ENCODE peak calls at places on chromosomes 12 and 14, in eight cellular contexts. One of them, this sample, is unnamed. For H3K9me3, the result is how much of the 10 kb centered on the place peaks cover.

GRCh38 chr14:75476274-75476995 is 45.8 kb upstream of the BATF start:
- DNase-seq in CD4-positive, alpha-beta T cell: no peak
- DNase-seq in esophagus squamous epithelium: no peak
- DNase-seq in H9: peak
- DNase-seq in adrenal gland: no peak
- DNase-seq in CD8-positive, alpha-beta T cell: no peak
- DNase-seq in small intestine: peak
- DNase-seq in PC-9: no peak
- DNase-seq in this sample: no peak

GRCh38 chr14:50260511-50260910 is 29.1 kb upstream of the SOS2 start:
- DNase-seq in CD4-positive, alpha-beta T cell: no peak
- DNase-seq in esophagus squamous epithelium: no peak
- DNase-seq in H9: no peak
- DNase-seq in adrenal gland: no peak
- DNase-seq in CD8-positive, alpha-beta T cell: no peak
- DNase-seq in small intestine: peak
- DNase-seq in PC-9: no peak
- DNase-seq in this sample: no peak

GRCh38 chr14:100578552-100578951 is 8.7 kb downstream of the BEGAIN start:
- DNase-seq in CD4-positive, alpha-beta T cell: no peak
- DNase-seq in esophagus squamous epithelium: no peak
- DNase-seq in H9: no peak
- DNase-seq in adrenal gland: no peak
- DNase-seq in CD8-positive, alpha-beta T cell: no peak
- DNase-seq in small intestine: no peak
- DNase-seq in PC-9: no peak
- DNase-seq in this sample: no peak

GRCh38 chr12:26643532-26644315 is 189.3 kb downstream of the ITPR2 start:
- DNase-seq in CD4-positive, alpha-beta T cell: no peak
- DNase-seq in esophagus squamous epithelium: no peak
- DNase-seq in H9: peak
- DNase-seq in adrenal gland: no peak
- DNase-seq in CD8-positive, alpha-beta T cell: no peak
- DNase-seq in small intestine: no peak
- DNase-seq in PC-9: no peak
- DNase-seq in this sample: no peak

GRCh38 chr12:15356831-15357456 is 34.6 kb downstream of the PTPRO start:
- DNase-seq in CD4-positive, alpha-beta T cell: no peak
- DNase-seq in esophagus squamous epithelium: no peak
- DNase-seq in H9: no peak
- DNase-seq in adrenal gland: no peak
- DNase-seq in CD8-positive, alpha-beta T cell: no peak
- DNase-seq in small intestine: no peak
- DNase-seq in PC-9: no peak
- DNase-seq in this sample: no peak

GRCh38 chr12:4164591-4165558 is 108.7 kb upstream of the CCND2 start:
- DNase-seq in CD4-positive, alpha-beta T cell: peak
- DNase-seq in esophagus squamous epithelium: no peak
- DNase-seq in H9: peak
- DNase-seq in adrenal gland: peak
- DNase-seq in CD8-positive, alpha-beta T cell: peak
- DNase-seq in small intestine: peak
- DNase-seq in PC-9: no peak
- DNase-seq in this sample: no peak

GRCh38 chr12:90124914-90125313 is 416.3 kb upstream of the ATP2B1 start:
- DNase-seq in CD4-positive, alpha-beta T cell: no peak
- DNase-seq in esophagus squamous epithelium: no peak
- DNase-seq in H9: no peak
- DNase-seq in adrenal gland: no peak
- DNase-seq in CD8-positive, alpha-beta T cell: no peak
- DNase-seq in small intestine: no peak
- DNase-seq in PC-9: no peak
- DNase-seq in this sample: no peak

GRCh38 chr12:41514050-41514449 is 325.9 kb downstream of the PDZRN4 start:
- DNase-seq in CD4-positive, alpha-beta T cell: no peak
- DNase-seq in esophagus squamous epithelium: no peak
- DNase-seq in H9: no peak
- DNase-seq in adrenal gland: no peak
- DNase-seq in CD8-positive, alpha-beta T cell: no peak
- DNase-seq in small intestine: no peak
- DNase-seq in PC-9: no peak
- DNase-seq in this sample: no peak

GRCh38 chr14:24279301-24280186 is 8.1 kb upstream of the RABGGTA start:
- DNase-seq in CD4-positive, alpha-beta T cell: peak
- DNase-seq in esophagus squamous epithelium: no peak
- DNase-seq in H9: no peak
- DNase-seq in adrenal gland: peak
- DNase-seq in CD8-positive, alpha-beta T cell: no peak
- DNase-seq in small intestine: no peak
- DNase-seq in PC-9: no peak
- DNase-seq in this sample: no peak

GRCh38 chr12:23197266-23197665 is 572.3 kb downstream of the ETNK1 start:
- DNase-seq in CD4-positive, alpha-beta T cell: no peak
- DNase-seq in esophagus squamous epithelium: no peak
- DNase-seq in H9: no peak
- DNase-seq in adrenal gland: no peak
- DNase-seq in CD8-positive, alpha-beta T cell: no peak
- DNase-seq in small intestine: no peak
- DNase-seq in PC-9: no peak
- DNase-seq in this sample: peak

GRCh38 chr14:68407838-68408237 is 385.0 kb downstream of the ZFP36L1 start:
- DNase-seq in CD4-positive, alpha-beta T cell: no peak
- DNase-seq in esophagus squamous epithelium: no peak
- DNase-seq in H9: no peak
- DNase-seq in adrenal gland: no peak
- DNase-seq in CD8-positive, alpha-beta T cell: no peak
- DNase-seq in small intestine: peak
- DNase-seq in PC-9: no peak
- DNase-seq in this sample: no peak

GRCh38 chr12:3004655-3005565 is 45.7 kb downstream of the TEAD4 start:
- DNase-seq in CD4-positive, alpha-beta T cell: no peak
- DNase-seq in esophagus squamous epithelium: no peak
- DNase-seq in H9: no peak
- DNase-seq in adrenal gland: no peak
- DNase-seq in CD8-positive, alpha-beta T cell: no peak
- DNase-seq in small intestine: no peak
- DNase-seq in PC-9: no peak
- DNase-seq in this sample: no peak

GRCh38 chr12:46360908-46361666 is 11.5 kb downstream of the SLC38A2 start:
- DNase-seq in CD4-positive, alpha-beta T cell: no peak
- DNase-seq in esophagus squamous epithelium: no peak
- DNase-seq in H9: no peak
- DNase-seq in adrenal gland: no peak
- DNase-seq in CD8-positive, alpha-beta T cell: no peak
- DNase-seq in small intestine: no peak
- DNase-seq in PC-9: no peak
- DNase-seq in this sample: no peak

GRCh38 chr14:79584679-79585078 is 626.6 kb downstream of the DIO2 start:
- DNase-seq in CD4-positive, alpha-beta T cell: no peak
- DNase-seq in esophagus squamous epithelium: no peak
- DNase-seq in H9: no peak
- DNase-seq in adrenal gland: no peak
- DNase-seq in CD8-positive, alpha-beta T cell: no peak
- DNase-seq in small intestine: no peak
- DNase-seq in PC-9: no peak
- DNase-seq in this sample: no peak

GRCh38 chr14:25069889-25070288 is 19.9 kb upstream of the STXBP6 start:
- DNase-seq in CD4-positive, alpha-beta T cell: no peak
- DNase-seq in esophagus squamous epithelium: no peak
- DNase-seq in H9: no peak
- DNase-seq in adrenal gland: no peak
- DNase-seq in CD8-positive, alpha-beta T cell: no peak
- DNase-seq in small intestine: no peak
- DNase-seq in PC-9: no peak
- DNase-seq in this sample: no peak

GRCh38 chr12:83634726-83635267 is 948.1 kb downstream of the TMTC2 start:
- DNase-seq in CD4-positive, alpha-beta T cell: no peak
- DNase-seq in esophagus squamous epithelium: no peak
- DNase-seq in H9: no peak
- DNase-seq in adrenal gland: no peak
- DNase-seq in CD8-positive, alpha-beta T cell: no peak
- DNase-seq in small intestine: no peak
- DNase-seq in PC-9: no peak
- DNase-seq in this sample: no peak
- H3K9me3 ChIP-seq in CD4-positive, alpha-beta T cell: under half
- H3K9me3 ChIP-seq in esophagus squamous epithelium: under half
- H3K9me3 ChIP-seq in H9: under half
- H3K9me3 ChIP-seq in adrenal gland: under half
- H3K9me3 ChIP-seq in CD8-positive, alpha-beta T cell: under half
- H3K9me3 ChIP-seq in small intestine: under half
- H3K9me3 ChIP-seq in PC-9: under half
- H3K9me3 ChIP-seq in this sample: under half

GRCh38 chr14:105843444-105844046 is 317.2 kb downstream of the TMEM121 start:
- DNase-seq in CD4-positive, alpha-beta T cell: no peak
- DNase-seq in esophagus squamous epithelium: no peak
- DNase-seq in H9: peak
- DNase-seq in adrenal gland: peak
- DNase-seq in CD8-positive, alpha-beta T cell: no peak
- DNase-seq in small intestine: no peak
- DNase-seq in PC-9: no peak
- DNase-seq in this sample: peak

GRCh38 chr14:105845725-105846309 is 319.4 kb downstream of the TMEM121 start:
- DNase-seq in CD4-positive, alpha-beta T cell: no peak
- DNase-seq in esophagus squamous epithelium: no peak
- DNase-seq in H9: no peak
- DNase-seq in adrenal gland: peak
- DNase-seq in CD8-positive, alpha-beta T cell: no peak
- DNase-seq in small intestine: no peak
- DNase-seq in PC-9: no peak
- DNase-seq in this sample: no peak

GRCh38 chr14:105844047-105844630 is 317.8 kb downstream of the TMEM121 start:
- DNase-seq in CD4-positive, alpha-beta T cell: no peak
- DNase-seq in esophagus squamous epithelium: no peak
- DNase-seq in H9: peak
- DNase-seq in adrenal gland: no peak
- DNase-seq in CD8-positive, alpha-beta T cell: no peak
- DNase-seq in small intestine: no peak
- DNase-seq in PC-9: no peak
- DNase-seq in this sample: no peak

GRCh38 chr14:105846312-105846711 is 319.9 kb downstream of the TMEM121 start:
- DNase-seq in CD4-positive, alpha-beta T cell: no peak
- DNase-seq in esophagus squamous epithelium: no peak
- DNase-seq in H9: no peak
- DNase-seq in adrenal gland: no peak
- DNase-seq in CD8-positive, alpha-beta T cell: no peak
- DNase-seq in small intestine: no peak
- DNase-seq in PC-9: no peak
- DNase-seq in this sample: no peak

DNA sequence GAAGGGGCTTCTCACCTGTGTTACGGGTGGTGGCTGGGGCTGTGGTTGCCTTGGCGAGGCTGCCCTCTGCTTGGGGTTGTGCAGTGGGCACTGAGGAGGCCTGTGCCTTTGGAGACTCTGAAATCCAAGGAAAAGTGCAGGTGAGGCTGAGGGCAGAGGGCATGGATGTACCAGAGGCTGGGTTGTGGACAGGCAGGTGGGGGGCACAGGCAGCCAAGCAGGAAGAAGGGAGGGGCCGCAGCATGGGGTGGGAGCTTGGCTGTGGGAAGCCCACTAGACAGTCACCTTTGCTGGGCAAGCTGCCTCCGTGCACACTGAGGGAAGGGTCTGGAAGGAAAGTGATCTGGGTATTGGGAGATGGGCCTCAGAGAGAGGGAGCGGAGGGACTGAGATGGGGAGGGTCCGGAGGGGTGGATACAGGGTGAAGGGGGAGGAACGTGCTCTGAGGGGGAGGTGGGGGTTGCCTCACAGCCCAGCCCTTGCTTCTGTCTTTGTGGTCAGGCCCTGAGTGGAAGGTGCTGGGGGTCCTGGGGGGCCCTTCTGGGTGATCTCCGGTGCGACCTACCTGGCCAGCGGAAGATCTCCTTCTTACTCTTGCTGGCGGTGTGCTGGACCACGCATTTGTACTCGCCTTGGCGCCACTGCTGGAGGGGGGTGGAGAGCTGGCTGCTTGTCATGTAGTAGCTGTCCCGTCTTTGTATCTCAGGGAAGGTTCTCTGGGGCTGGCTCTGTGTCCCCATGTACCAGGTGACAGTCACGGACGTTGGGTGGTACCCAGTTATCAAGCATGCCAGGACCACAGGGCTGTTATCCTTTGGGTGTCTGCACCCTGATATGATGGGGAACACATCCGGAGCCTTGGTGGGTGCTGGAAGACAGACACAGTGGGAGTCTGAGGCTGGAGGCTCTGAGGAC is 318.7 kb downstream of the TMEM121 start:
- DNase-seq in CD4-positive, alpha-beta T cell: no peak
- DNase-seq in esophagus squamous epithelium: no peak
- DNase-seq in H9: peak
- DNase-seq in adrenal gland: peak
- DNase-seq in CD8-positive, alpha-beta T cell: peak
- DNase-seq in small intestine: no peak
- DNase-seq in PC-9: no peak
- DNase-seq in this sample: no peak
- H3K9me3 ChIP-seq in CD4-positive, alpha-beta T cell: under half
- H3K9me3 ChIP-seq in esophagus squamous epithelium: under half
- H3K9me3 ChIP-seq in H9: half or more
- H3K9me3 ChIP-seq in adrenal gland: under half
- H3K9me3 ChIP-seq in CD8-positive, alpha-beta T cell: under half
- H3K9me3 ChIP-seq in small intestine: under half
- H3K9me3 ChIP-seq in PC-9: under half
- H3K9me3 ChIP-seq in this sample: under half

DNA sequence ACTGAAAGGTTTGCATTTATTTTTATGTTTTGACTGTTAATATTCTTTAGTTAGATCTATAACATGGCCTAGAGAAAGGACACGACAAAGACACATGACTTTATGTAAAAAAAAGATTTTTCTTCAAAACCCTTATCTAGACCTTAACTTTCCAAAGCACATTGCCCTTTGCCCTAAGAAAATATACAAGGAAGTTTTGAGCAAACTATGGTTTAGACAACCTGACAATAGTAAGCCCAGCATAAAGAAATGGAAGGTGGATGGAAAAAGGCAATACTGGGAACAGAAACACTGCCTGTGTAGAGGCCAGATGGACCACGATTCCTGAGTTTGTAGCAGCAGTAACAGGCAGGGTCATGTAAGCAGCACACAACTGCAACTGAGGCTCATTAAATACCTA is 724.0 kb downstream of the GALC start:
- DNase-seq in CD4-positive, alpha-beta T cell: no peak
- DNase-seq in esophagus squamous epithelium: no peak
- DNase-seq in H9: no peak
- DNase-seq in adrenal gland: no peak
- DNase-seq in CD8-positive, alpha-beta T cell: no peak
- DNase-seq in small intestine: no peak
- DNase-seq in PC-9: no peak
- DNase-seq in this sample: no peak
- H3K9me3 ChIP-seq in CD4-positive, alpha-beta T cell: under half
- H3K9me3 ChIP-seq in esophagus squamous epithelium: under half
- H3K9me3 ChIP-seq in H9: under half
- H3K9me3 ChIP-seq in adrenal gland: under half
- H3K9me3 ChIP-seq in CD8-positive, alpha-beta T cell: under half
- H3K9me3 ChIP-seq in small intestine: under half
- H3K9me3 ChIP-seq in PC-9: under half
- H3K9me3 ChIP-seq in this sample: under half

DNA sequence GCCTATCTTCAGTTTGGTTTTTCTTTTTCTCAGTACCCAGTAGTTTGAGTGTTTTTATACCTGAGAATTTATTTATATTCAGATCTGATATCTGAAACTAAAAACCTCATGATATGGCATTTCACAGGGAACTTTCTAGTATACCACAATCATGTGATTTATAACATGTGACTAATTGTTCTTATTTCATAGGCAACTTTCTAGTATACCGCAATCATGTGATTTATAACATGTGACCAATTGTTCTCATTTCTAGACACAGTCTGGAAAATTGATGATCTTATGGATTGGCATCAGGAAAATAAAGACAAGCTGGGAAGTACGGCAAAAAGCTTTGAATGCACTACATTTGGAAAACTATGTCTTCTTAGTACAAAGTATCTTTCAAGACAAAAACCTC is 20.6 kb downstream of the ZNF268 start:
- DNase-seq in CD4-positive, alpha-beta T cell: no peak
- DNase-seq in esophagus squamous epithelium: no peak
- DNase-seq in H9: no peak
- DNase-seq in adrenal gland: no peak
- DNase-seq in CD8-positive, alpha-beta T cell: no peak
- DNase-seq in small intestine: no peak
- DNase-seq in PC-9: no peak
- DNase-seq in this sample: no peak
- H3K9me3 ChIP-seq in CD4-positive, alpha-beta T cell: half or more
- H3K9me3 ChIP-seq in esophagus squamous epithelium: under half
- H3K9me3 ChIP-seq in H9: half or more
- H3K9me3 ChIP-seq in adrenal gland: under half
- H3K9me3 ChIP-seq in CD8-positive, alpha-beta T cell: half or more
- H3K9me3 ChIP-seq in small intestine: under half
- H3K9me3 ChIP-seq in PC-9: half or more
- H3K9me3 ChIP-seq in this sample: half or more

This sample was measured in ascending aorta.